ENCODE peak calls at places on chromosomes 1 and 21, in six cellular contexts. L is A549, S is SK-N-SH, F is transverse colon, H is ovary, Z is stomach. W is an unnamed sample.

GRCh38 chr1:66493731-66494130 is 40.2 kb upstream of the SGIP1 start:
- DNase-seq in L (no peak), S (no peak), F (no peak), H (no peak), Z (no peak), W (no peak)

GRCh38 chr1:40899230-40899870 is 37.2 kb upstream of the CITED4 start:
- DNase-seq in L (no peak), S (no peak), F (no peak), H (no peak), Z (peak), W (peak)

GRCh38 chr21:18759751-18760161 is 356.2 kb upstream of the TMPRSS15 start:
- DNase-seq in L (peak), S (no peak), F (no peak), H (no peak), Z (no peak), W (peak)

GRCh38 chr1:58983159-58983558 is 199.3 kb upstream of the JUN start:
- DNase-seq in L (no peak), S (no peak), F (no peak), H (no peak), Z (no peak), W (no peak)

GRCh38 chr1:228074954-228075730 is 7.4 kb upstream of the ARF1 start:
- DNase-seq in L (no peak), S (no peak), F (peak), H (no peak), Z (peak), W (no peak)

GRCh38 chr1:93519196-93519825 is 71.4 kb downstream of the FNBP1L start:
- DNase-seq in L (peak), S (no peak), F (no peak), H (no peak), Z (no peak), W (no peak)

GRCh38 chr21:40120944-40121575 is 253.8 kb downstream of the PCP4 start:
- DNase-seq in L (peak), S (peak), F (no peak), H (no peak), Z (no peak), W (no peak)

GRCh38 chr1:108830119-108831008 is 26.5 kb downstream of the AKNAD1 start:
- DNase-seq in L (peak), S (peak), F (peak), H (no peak), Z (peak), W (peak)

GRCh38 chr1:43975249-43975961 is 645 bp downstream of the ATP6V0B start:
- DNase-seq in L (no peak), S (no peak), F (peak), H (no peak), Z (peak), W (peak)

GRCh38 chr1:208231929-208232360 is 12.2 kb downstream of the PLXNA2 start:
- DNase-seq in L (no peak), S (peak), F (no peak), H (no peak), Z (no peak), W (no peak)

GRCh38 chr1:165631403-165632151 is 543 bp downstream of the MGST3 start:
- DNase-seq in L (peak), S (peak), F (peak), H (peak), Z (peak), W (peak)

GRCh38 chr1:1287288-1288110 is 7.3 kb downstream of the SCNN1D start:
- DNase-seq in L (no peak), S (no peak), F (no peak), H (no peak), Z (no peak), W (no peak)

GRCh38 chr1:240093120-240093961 is 1.7 kb downstream of the FMN2 start:
- DNase-seq in L (peak), S (peak), F (peak), H (no peak), Z (no peak), W (no peak)

GRCh38 chr21:26469789-26470188 is 103.3 kb downstream of the CYYR1 start:
- DNase-seq in L (no peak), S (no peak), F (no peak), H (no peak), Z (no peak), W (no peak)

GRCh38 chr1:226920446-226920894 is 19.6 kb upstream of the COQ8A start:
- DNase-seq in L (no peak), S (no peak), F (no peak), H (peak), Z (peak), W (no peak)

GRCh38 chr1:236332092-236332758 is 50.5 kb upstream of the ERO1B start:
- DNase-seq in L (no peak), S (no peak), F (no peak), H (no peak), Z (no peak), W (no peak)

GRCh38 chr1:41483960-41484844 is at the start of gene EDN2:
- DNase-seq in L (peak), S (peak), F (peak), H (no peak), Z (peak), W (peak)

GRCh38 chr1:58620259-58620658 is 43.2 kb upstream of the TACSTD2 start:
- DNase-seq in L (no peak), S (no peak), F (peak), H (no peak), Z (peak), W (no peak)

GRCh38 chr1:99643021-99643779 is 2.7 kb upstream of the PALMD start:
- DNase-seq in L (no peak), S (no peak), F (no peak), H (no peak), Z (no peak), W (no peak)

GRCh38 chr1:1302006-1302430 is 5.7 kb downstream of the ACAP3 start:
- DNase-seq in L (no peak), S (peak), F (no peak), H (no peak), Z (no peak), W (no peak)

GRCh38 chr1:913491-914252 is 10.1 kb upstream of the SAMD11 start:
- DNase-seq in L (no peak), S (no peak), F (no peak), H (peak), Z (peak), W (no peak)

GRCh38 chr1:59499273-59499955 is 202.5 kb downstream of the FGGY start:
- DNase-seq in L (no peak), S (no peak), F (no peak), H (no peak), Z (no peak), W (no peak)

GRCh38 chr1:226891346-226891745 is 20.9 kb downstream of the PSEN2 start:
- DNase-seq in L (no peak), S (no peak), F (no peak), H (no peak), Z (no peak), W (no peak)

GRCh38 chr1:55447488-55447887 is 232.3 kb upstream of the USP24 start:
- DNase-seq in L (peak), S (no peak), F (no peak), H (no peak), Z (no peak), W (no peak)

GRCh38 chr1:212161231-212161781 is 123.9 kb upstream of the PPP2R5A start:
- DNase-seq in L (no peak), S (no peak), F (no peak), H (no peak), Z (no peak), W (no peak)

GRCh38 chr1:54324031-54324654 is 82.1 kb downstream of the SSBP3 start:
- DNase-seq in L (no peak), S (no peak), F (no peak), H (peak), Z (no peak), W (no peak)

GRCh38 chr1:208270679-208271111 is 26.5 kb upstream of the PLXNA2 start:
- DNase-seq in L (no peak), S (no peak), F (no peak), H (no peak), Z (no peak), W (no peak)

GRCh38 chr1:103561612-103562395 is 9.6 kb upstream of the AMY2B start:
- DNase-seq in L (no peak), S (no peak), F (no peak), H (no peak), Z (no peak), W (no peak)

GRCh38 chr1:50929376-50929958 is 30.6 kb downstream of the FAF1 start:
- DNase-seq in L (peak), S (peak), F (no peak), H (no peak), Z (no peak), W (no peak)
- TF ChIP-seq CTCF in L (peak), S (peak), F (peak), H (peak), Z (peak), W (peak)

GRCh38 chr1:244207935-244208244 is 156.8 kb downstream of the ZBTB18 start:
- DNase-seq in L (no peak), S (no peak), F (no peak), H (no peak), Z (no peak), W (no peak)

GRCh38 chr1:244207042-244207934 is 156.2 kb downstream of the ZBTB18 start:
- DNase-seq in L (no peak), S (no peak), F (no peak), H (no peak), Z (no peak), W (no peak)

GRCh38 chr1:244204004-244204403 is 152.9 kb downstream of the ZBTB18 start:
- DNase-seq in L (no peak), S (no peak), F (no peak), H (no peak), Z (no peak), W (no peak)

GRCh38 chr1:244205906-244206305 is 154.8 kb downstream of the ZBTB18 start:
- DNase-seq in L (no peak), S (no peak), F (no peak), H (no peak), Z (no peak), W (no peak)

DNA sequence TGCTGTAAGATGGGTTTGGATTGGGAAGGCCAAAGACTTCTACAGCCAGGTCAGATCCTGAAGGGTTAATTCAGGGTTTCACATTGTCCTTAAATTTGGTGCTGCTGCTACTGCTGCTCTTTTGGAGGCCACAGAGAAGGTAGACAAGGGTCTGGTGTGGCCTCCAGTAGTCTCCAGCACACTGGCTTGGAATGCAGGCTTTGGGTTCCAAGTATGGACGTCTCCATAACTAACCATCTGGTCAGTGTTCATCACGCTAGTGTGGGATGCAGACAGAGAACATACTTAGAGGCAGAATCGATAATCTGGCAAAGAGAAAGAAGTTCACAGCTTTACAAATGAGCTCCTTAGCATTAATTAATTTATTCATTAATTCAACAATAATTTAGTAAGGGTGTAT is 154.1 kb downstream of the ZBTB18 start:
- DNase-seq in L (no peak), S (no peak), F (no peak), H (no peak), Z (no peak), W (no peak)
- TF ChIP-seq EP300 in L (no peak), S (no peak), F (no peak), H (no peak), Z (no peak), W (no peak)

DNA sequence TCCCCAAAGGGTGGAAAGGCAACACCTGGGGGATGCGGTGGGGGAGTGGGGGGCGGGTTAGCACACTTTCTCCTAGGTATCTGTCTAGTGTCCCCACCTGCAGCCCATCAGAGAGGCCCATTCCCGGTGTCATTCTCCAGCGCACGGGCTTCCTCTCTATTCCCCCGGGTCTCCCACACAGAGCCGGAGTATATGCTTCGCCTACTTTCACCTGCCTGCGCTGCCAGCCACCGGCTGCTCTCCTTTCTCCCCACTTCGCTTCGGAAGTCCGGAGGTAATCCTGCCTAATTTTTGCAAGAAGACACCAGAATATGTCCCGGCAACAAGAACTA is 852 bp downstream of the RGS7 start:
- DNase-seq in L (no peak), S (peak), F (no peak), H (no peak), Z (no peak), W (no peak)
- H3K4me3 ChIP-seq in L (peak), S (peak), F (no peak), H (peak), Z (peak), W (peak)

GRCh38 chr1:242477944-242478343 is 46.6 kb downstream of the PLD5 start:
- DNase-seq in L (no peak), S (peak), F (no peak), H (no peak), Z (no peak), W (no peak)
- TF ChIP-seq CTCF in L (no peak), S (no peak), F (no peak), H (no peak), Z (no peak), W (no peak)

GRCh38 chr1:20160034-20160433 is 20.9 kb downstream of the PLA2G2F start:
- DNase-seq in L (no peak), S (no peak), F (no peak), H (no peak), Z (no peak), W (no peak)
- TF ChIP-seq EP300 in L (no peak), S (no peak), F (no peak), H (no peak), Z (no peak), W (no peak)

DNA sequence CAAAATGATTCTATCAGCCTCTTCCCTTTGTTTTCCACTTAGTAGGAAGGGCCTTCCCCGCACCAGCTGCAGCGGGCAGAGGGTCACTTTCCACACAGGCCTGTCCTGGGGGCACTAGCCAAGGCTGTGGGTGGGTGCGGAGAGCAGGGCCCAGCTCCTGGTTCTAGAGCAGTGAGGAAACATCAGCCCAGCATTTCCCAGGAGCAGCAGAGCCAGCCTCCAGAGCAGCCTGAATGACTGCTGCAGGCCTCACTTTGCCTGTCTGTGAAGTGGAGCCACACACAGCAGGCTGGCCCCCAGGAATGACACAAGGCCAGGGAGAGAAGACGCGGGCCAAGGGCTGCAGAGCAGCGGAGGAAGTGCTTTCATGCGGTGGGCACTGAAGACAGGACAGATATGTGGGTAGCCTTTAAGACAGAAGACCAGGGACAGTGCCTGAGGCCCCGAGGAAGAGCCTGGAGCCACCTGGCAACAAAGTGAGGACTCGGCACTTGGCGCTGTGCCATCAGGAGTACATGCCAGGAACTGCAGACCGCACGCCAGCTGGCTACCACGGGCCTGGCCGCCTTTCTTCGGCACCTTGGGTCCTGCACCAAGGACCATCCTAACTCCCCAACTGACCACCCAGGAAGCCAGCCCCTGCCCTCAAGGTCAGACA is 42.0 kb downstream of the ACOT7 start:
- DNase-seq in L (no peak), S (no peak), F (peak), H (no peak), Z (peak), W (no peak)
- H3K4me3 ChIP-seq in L (no peak), S (no peak), F (no peak), H (no peak), Z (no peak), W (no peak)

DNA sequence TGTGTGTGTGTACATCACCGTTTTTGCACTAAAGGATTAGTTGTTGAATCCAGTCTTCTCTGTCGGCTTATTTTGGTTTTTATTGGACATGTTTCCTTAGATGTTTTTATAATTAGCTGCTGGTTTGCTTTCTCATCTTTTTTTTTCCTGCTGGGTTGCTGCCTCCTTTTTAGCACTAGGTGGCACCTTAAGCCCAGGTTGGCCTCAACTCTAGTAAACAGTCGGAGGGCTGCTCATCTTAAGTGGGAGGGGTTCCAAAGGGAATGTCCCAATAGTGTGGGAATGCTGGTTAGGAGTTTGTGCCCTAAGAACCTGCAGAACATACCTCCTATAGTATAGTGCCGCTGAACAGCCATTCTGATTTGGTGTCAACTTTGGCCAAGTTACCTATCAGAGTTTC is 570.1 kb upstream of the CXADR start:
- DNase-seq in L (peak), S (peak), F (no peak), H (no peak), Z (no peak), W (no peak)
- TF ChIP-seq CTCF in L (peak), S (peak), F (peak), H (no peak), Z (no peak), W (no peak)

GRCh38 chr1:25673962-25674928 is 57.7 kb downstream of the MAN1C1 start:
- DNase-seq in L (no peak), S (no peak), F (no peak), H (no peak), Z (no peak), W (no peak)

GRCh38 chr1:25673456-25673855 is 56.9 kb downstream of the MAN1C1 start:
- DNase-seq in L (no peak), S (no peak), F (no peak), H (no peak), Z (no peak), W (no peak)

GRCh38 chr1:25677193-25677773 is 60.7 kb downstream of the MAN1C1 start:
- DNase-seq in L (no peak), S (no peak), F (no peak), H (no peak), Z (no peak), W (no peak)

GRCh38 chr1:25676488-25676887 is 59.9 kb downstream of the MAN1C1 start:
- DNase-seq in L (no peak), S (no peak), F (no peak), H (no peak), Z (peak), W (no peak)

GRCh38 chr1:25675729-25676476 is 59.3 kb downstream of the MAN1C1 start:
- DNase-seq in L (no peak), S (no peak), F (peak), H (no peak), Z (peak), W (no peak)
- TF ChIP-seq EP300 in L (no peak), S (no peak), F (no peak), H (no peak), Z (no peak), W (no peak)

W was measured in upper lobe of left lung.